ENCODE peak calls at places on chromosomes 7 and 10, in ten cellular contexts. B, W, I, F, Y, Z, N, H, X and A are unnamed samples.

GRCh38 chr7:130441408-130441854 is 615 bp upstream of the CEP41 start:
- DNase-seq in X (no peak), Z (no peak), I (no peak), W (no peak), F (peak; percentile 27), B (no peak), H (no peak), N (no peak), Y (no peak), A (no peak)

GRCh38 chr7:16695621-16696237 is 49.7 kb downstream of the BZW2 start:
- DNase-seq in F (no peak), X (peak; percentile 81), B (no peak), I (no peak), H (peak; percentile 72), Z (no peak), W (peak; percentile 77), Y (no peak), N (no peak), A (no peak)

GRCh38 chr7:19284136-19284535 is 138.9 kb upstream of the FERD3L start:
- DNase-seq in N (no peak), H (no peak), F (no peak), X (no peak), W (no peak), Y (no peak), I (no peak), Z (no peak), B (no peak), A (no peak)

GRCh38 chr7:43756368-43757072 is 2.0 kb upstream of the BLVRA start:
- DNase-seq in Z (no peak), X (peak; percentile 57), B (no peak), W (peak; percentile 78), H (peak; percentile 92), F (no peak), Y (no peak), N (no peak), I (no peak), A (no peak)

GRCh38 chr7:99252166-99252895 is 20.3 kb upstream of the MYH16 start:
- DNase-seq in N (no peak), B (no peak), I (no peak), Y (no peak), X (no peak), H (no peak), F (no peak), Z (no peak), W (no peak), A (no peak)

GRCh38 chr10:14823966-14824365 is 13.9 kb downstream of the CDNF start:
- DNase-seq in I (no peak), B (no peak), X (no peak), W (no peak), Z (no peak), N (no peak), Y (no peak), F (no peak), H (no peak), A (no peak)

GRCh38 chr10:61863981-61864380 is 37.5 kb upstream of the ARID5B start:
- DNase-seq in I (no peak), B (no peak), Y (no peak), Z (no peak), X (no peak), N (no peak), H (no peak), W (no peak), F (no peak), A (no peak)

GRCh38 chr10:22573820-22574569 is 140.4 kb downstream of the PIP4K2A start:
- DNase-seq in F (no peak), X (peak; percentile 53), I (no peak), Y (no peak), H (peak; percentile 58), Z (no peak), N (no peak), B (no peak), W (peak; percentile 23), A (no peak)

GRCh38 chr10:123272171-123272570 is 118.0 kb downstream of the BUB3 start:
- DNase-seq in F (no peak), H (no peak), Y (no peak), N (no peak), X (no peak), I (no peak), Z (no peak), B (no peak), W (no peak), A (no peak)
- TF ChIP-seq CTCF in F (no peak), H (no peak), Y (no peak), N (no peak), X (peak; percentile 10), I (no peak), Z (no peak), B (no peak), W (peak; percentile 25), A (no peak)

DNA sequence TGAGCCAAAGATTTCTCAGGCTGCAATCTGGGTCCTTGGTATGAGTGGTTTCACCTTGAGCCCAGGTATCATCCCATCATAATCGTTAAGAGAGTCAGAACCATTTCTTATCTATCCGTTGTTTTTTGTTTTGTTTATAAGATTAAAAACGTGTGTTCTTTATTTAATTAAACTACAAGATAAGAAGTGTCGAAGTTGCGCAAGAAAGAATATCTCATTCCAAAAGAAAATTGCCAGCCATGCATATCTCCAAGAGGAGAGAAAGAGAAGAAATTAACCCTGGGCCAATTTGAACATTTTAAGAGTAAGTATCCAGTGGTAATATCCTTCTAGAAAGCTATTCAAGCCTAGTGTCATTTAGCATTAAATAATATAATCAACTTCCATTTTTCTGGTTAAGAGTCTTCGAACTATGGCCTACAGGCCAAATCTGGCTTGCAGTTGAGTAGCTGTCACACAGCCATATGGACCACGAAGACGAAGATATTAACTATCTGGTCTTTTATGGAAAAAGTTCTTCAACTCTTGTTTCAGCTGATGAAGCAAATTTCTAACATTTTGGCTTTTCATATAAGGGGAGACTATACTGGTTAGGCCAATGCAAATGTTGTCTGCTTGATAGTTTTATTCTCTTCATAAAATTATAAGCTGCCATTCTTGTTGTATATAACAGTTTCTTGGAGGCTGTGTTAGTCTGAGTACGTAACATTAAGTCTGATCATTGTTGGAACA is 576.4 kb downstream of the REEP3 start:
- DNase-seq in N (no peak), Z (no peak), X (no peak), F (no peak), Y (no peak), I (no peak), W (no peak), B (no peak), H (no peak), A (no peak)
- TF ChIP-seq CTCF in N (no peak), Z (no peak), X (no peak), F (no peak), Y (no peak), I (no peak), W (no peak), B (no peak), H (no peak), A (no peak)

GRCh38 chr7:123581162-123581459 is 20.5 kb upstream of the ASB15 start:
- DNase-seq in N (no peak), Y (no peak), B (no peak), Z (no peak), W (no peak), F (no peak), I (no peak), X (no peak), H (no peak), A (no peak)
- TF ChIP-seq CTCF in N (no peak), Y (no peak), B (no peak), Z (no peak), W (no peak), F (no peak), I (no peak), X (no peak), H (no peak), A (no peak)

GRCh38 chr7:131808736-131809135 is 252.3 kb upstream of the PODXL start:
- DNase-seq in Y (no peak), Z (no peak), N (no peak), H (no peak), W (no peak), X (no peak), B (no peak), I (no peak), F (no peak), A (no peak)
- TF ChIP-seq CTCF in Y (no peak), Z (no peak), N (no peak), H (no peak), W (no peak), X (no peak), B (no peak), I (no peak), F (no peak), A (no peak)

GRCh38 chr10:78042058-78042751 is 8.5 kb downstream of the RPS24 start:
- DNase-seq in B (no peak), X (no peak), Y (no peak), Z (no peak), H (no peak), I (no peak), N (no peak), F (no peak), W (no peak), A (no peak)
- TF ChIP-seq CTCF in B (no peak), X (no peak), Y (no peak), Z (no peak), H (no peak), I (no peak), N (no peak), F (no peak), W (no peak), A (no peak)

GRCh38 chr7:133203490-133203889 is 49.4 kb upstream of the EXOC4 start:
- DNase-seq in H (no peak), X (no peak), Y (no peak), I (no peak), W (no peak), F (no peak), B (no peak), Z (no peak), N (no peak), A (no peak)

GRCh38 chr7:133207687-133208086 is 45.2 kb upstream of the EXOC4 start:
- DNase-seq in I (no peak), F (peak; percentile 36), B (no peak), W (no peak), Y (no peak), H (peak; percentile 17), N (no peak), Z (no peak), X (peak; percentile 9), A (no peak)
- TF ChIP-seq CTCF in I (peak; percentile 6), F (no peak), B (no peak), W (peak; percentile 14), Y (no peak), H (peak; percentile 8), N (no peak), Z (no peak), X (peak; percentile 11), A (no peak)

GRCh38 chr10:49001402-49001801 is 61.8 kb upstream of the LRRC18 start:
- DNase-seq in N (no peak), X (peak; percentile 7), Y (peak; percentile 48), B (no peak), I (no peak), W (no peak), F (no peak), Z (peak; percentile 44), H (no peak), A (no peak)
- TF ChIP-seq CTCF in N (no peak), X (no peak), Y (no peak), B (no peak), I (no peak), W (no peak), F (no peak), Z (no peak), H (no peak), A (no peak)